ENCODE peak calls at places on chromosomes 3 and 15, in six cellular contexts. Q, I, R, K, L and W are unnamed samples.

GRCh38 chr15:67183443-67184169 is 70.9 kb downstream of the AAGAB start:
- DNase-seq in Q (no peak), I (no peak), R (no peak), K (no peak), L (no peak), W (no peak)

GRCh38 chr15:79067969-79068368 is 22.6 kb downstream of the RASGRF1 start:
- DNase-seq in Q (no peak), I (no peak), R (no peak), K (no peak), L (no peak), W (no peak)

GRCh38 chr3:197792019-197792647 is 1.1 kb downstream of the LRCH3 start:
- DNase-seq in Q (no peak), I (no peak), R (no peak), K (no peak), L (no peak), W (no peak)

GRCh38 chr3:169901453-169901852 is 9.9 kb upstream of the SAMD7 start:
- DNase-seq in Q (no peak), I (no peak), R (no peak), K (no peak), L (no peak), W (no peak)

GRCh38 chr15:39392469-39393047 is 188.3 kb upstream of the THBS1 start:
- DNase-seq in Q (no peak), I (no peak), R (no peak), K (no peak), L (no peak), W (no peak)

GRCh38 chr15:37695719-37696118 is 238.7 kb upstream of the TMCO5A start:
- DNase-seq in Q (no peak), I (no peak), R (no peak), K (no peak), L (no peak), W (no peak)

GRCh38 chr3:193507566-193507965 is 47.1 kb downstream of the ATP13A4 start:
- DNase-seq in Q (no peak), I (no peak), R (no peak), K (no peak), L (no peak), W (no peak)

GRCh38 chr3:133097214-133097613 is 59.0 kb downstream of the TMEM108 start:
- DNase-seq in Q (no peak), I (no peak), R (no peak), K (no peak), L (no peak), W (no peak)

GRCh38 chr3:42681361-42682038 is 3.8 kb upstream of the KLHL40 start:
- DNase-seq in Q (no peak), I (no peak), R (no peak), K (no peak), L (no peak), W (no peak)

GRCh38 chr15:95439812-95440380 is 890.6 kb upstream of the NR2F2 start:
- DNase-seq in Q (no peak), I (no peak), R (no peak), K (no peak), L (no peak), W (no peak)

GRCh38 chr15:51750942-51751686 is at the start of gene TMOD2:
- DNase-seq in Q (peak), I (no peak), R (peak), K (peak), L (peak), W (peak)

GRCh38 chr3:32290619-32291018 is 52.1 kb downstream of the CMTM8 start:
- DNase-seq in Q (no peak), I (no peak), R (no peak), K (no peak), L (no peak), W (no peak)

GRCh38 chr3:184591789-184592188 is 30.2 kb downstream of the EPHB3 start:
- DNase-seq in Q (no peak), I (no peak), R (no peak), K (no peak), L (no peak), W (no peak)

GRCh38 chr15:59367022-59367451 is 5.6 kb downstream of the MYO1E start:
- DNase-seq in Q (no peak), I (no peak), R (no peak), K (peak), L (no peak), W (no peak)

GRCh38 chr15:44535092-44535491 is 1.9 kb upstream of the EIF3J start:
- DNase-seq in Q (no peak), I (no peak), R (no peak), K (no peak), L (no peak), W (no peak)

GRCh38 chr15:44535509-44536297 is 1.2 kb upstream of the EIF3J start:
- DNase-seq in Q (no peak), I (no peak), R (peak), K (peak), L (no peak), W (no peak)

GRCh38 chr15:44536962-44537727 is at the start of gene EIF3J:
- DNase-seq in Q (peak), I (peak), R (peak), K (peak), L (peak), W (peak)

GRCh38 chr15:44537728-44538240 is 837 bp downstream of the EIF3J start:
- DNase-seq in Q (no peak), I (no peak), R (no peak), K (no peak), L (peak), W (no peak)

GRCh38 chr15:44536298-44536961 is 517 bp upstream of the EIF3J start:
- DNase-seq in Q (peak), I (peak), R (peak), K (no peak), L (no peak), W (peak)
- TF ChIP-seq CTCF in Q (peak), I (peak), R (no peak), K (peak), L (peak), W (no peak)

DNA sequence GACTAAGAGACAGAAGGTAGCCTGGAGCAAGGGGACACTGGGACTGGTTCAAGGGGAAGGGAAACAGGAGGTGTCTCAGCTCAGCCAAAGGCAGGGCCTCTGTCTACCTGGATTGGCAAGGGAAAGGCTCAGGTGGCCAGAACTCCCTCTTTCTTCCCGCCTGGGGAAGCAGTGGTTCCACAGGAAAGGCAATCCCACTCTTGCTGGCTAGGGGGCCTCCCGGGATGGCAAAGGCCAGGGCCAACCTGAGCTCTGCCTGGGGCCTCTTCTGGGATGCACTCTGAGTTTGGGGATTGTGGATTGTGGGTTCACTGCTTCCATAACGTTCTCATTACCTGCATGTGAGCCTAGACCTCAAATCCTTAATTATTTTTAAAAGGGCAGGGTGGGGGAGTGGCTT is 13.0 kb upstream of the PARP6 start:
- DNase-seq in Q (no peak), I (no peak), R (peak), K (no peak), L (no peak), W (no peak)
- TF ChIP-seq CTCF in Q (no peak), I (no peak), R (no peak), K (no peak), L (no peak), W (no peak)

GRCh38 chr3:126960604-126960995 is 22.3 kb upstream of the PLXNA1 start:
- DNase-seq in Q (no peak), I (no peak), R (no peak), K (peak), L (no peak), W (no peak)

GRCh38 chr3:126961191-126961790 is 21.6 kb upstream of the PLXNA1 start:
- DNase-seq in Q (no peak), I (no peak), R (no peak), K (peak), L (peak), W (no peak)

GRCh38 chr3:126958638-126959085 is 24.3 kb upstream of the PLXNA1 start:
- DNase-seq in Q (no peak), I (no peak), R (no peak), K (no peak), L (no peak), W (no peak)

GRCh38 chr3:126959144-126959920 is 23.6 kb upstream of the PLXNA1 start:
- DNase-seq in Q (no peak), I (no peak), R (no peak), K (no peak), L (no peak), W (no peak)

DNA sequence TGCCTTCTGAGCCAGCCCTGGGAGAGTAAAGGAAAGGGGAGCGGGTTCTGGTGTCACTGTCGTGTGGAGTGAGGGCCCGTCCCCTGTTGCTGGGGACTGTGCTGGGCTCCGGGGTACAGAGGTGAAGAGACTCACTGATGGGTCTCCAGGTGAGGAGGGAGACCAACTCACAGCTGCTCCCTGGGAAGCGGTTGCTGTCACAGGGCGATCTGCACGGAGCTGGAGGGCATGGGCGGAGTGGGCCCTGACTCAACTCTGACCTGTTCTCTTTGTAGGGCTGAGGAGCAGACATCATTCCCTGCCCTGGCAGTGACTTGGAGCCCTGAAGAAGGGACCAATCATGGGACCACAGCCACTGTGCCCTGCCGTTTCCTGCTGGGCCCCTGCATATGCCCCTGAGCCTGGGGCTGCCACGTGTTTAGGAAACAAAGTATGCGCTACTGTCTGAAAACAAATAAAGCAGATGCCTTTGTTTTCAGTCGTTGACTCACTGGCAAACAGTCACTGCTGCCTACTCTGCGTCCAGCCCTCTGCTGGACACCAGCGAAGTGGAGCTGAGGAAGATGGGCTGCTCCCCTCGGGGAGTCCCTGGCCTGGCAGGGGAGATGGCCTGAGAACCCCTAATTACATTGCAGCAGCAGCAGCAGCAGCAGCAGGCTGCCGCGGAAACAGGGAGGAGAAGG is 22.9 kb upstream of the PLXNA1 start:
- DNase-seq in Q (no peak), I (no peak), R (peak), K (no peak), L (no peak), W (no peak)
- TF ChIP-seq CTCF in Q (peak), I (peak), R (no peak), K (no peak), L (no peak), W (no peak)

DNA sequence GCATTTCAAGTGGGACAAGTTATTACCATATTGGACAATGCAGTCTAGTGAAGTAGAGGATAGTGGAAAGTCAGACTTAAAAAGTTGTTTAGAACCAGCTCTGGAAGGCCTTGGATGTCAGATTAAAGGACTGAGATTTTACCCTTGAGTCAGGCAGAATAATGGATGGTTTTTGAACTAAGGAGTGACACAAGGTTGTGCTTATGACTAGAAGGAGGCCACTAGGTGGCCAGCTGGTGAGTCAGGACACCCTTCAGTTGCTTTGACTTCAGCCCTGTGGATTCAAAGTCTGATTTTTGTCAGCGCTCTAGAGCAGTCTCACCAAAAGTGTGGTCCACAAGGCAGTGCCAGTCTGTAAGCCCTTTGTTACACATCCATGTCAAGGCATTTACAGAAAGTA is 3.8 kb upstream of the GABPB1 start:
- DNase-seq in Q (no peak), I (no peak), R (peak), K (peak), L (peak), W (no peak)
- TF ChIP-seq CTCF in Q (peak), I (peak), R (peak), K (peak), L (peak), W (peak)

DNA sequence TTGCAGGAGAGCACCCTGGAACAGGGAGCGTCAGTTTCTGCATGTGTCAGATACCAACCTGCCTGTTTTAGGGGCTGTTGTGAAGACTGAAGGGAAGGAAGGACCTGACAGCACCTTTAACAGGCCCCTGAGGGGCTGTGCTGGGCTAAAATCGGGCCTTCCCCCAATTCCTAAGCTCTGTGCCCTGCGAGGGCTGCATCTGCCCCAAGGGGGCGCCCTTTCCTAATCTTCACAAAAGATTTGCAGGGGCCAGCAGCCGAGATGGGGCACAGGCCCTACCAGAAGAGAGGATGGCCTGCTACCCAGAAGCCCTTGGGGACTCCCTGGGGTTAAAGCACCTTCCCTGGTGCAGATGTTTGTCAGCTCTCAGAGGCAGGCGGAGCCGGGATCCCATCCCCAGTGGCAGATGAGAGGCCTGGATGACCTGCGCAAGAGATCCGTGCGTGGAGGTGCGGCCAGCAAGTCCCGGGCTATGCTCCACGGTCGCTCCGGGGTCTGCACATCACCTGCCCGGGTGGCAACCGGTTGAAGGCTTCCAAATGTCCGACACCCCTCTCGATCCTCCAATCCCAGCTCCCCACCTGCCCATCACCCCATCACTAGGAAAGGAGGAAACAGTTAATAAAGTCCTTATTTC is 53.6 kb downstream of the RHCG start:
- DNase-seq in Q (peak), I (no peak), R (peak), K (peak), L (peak), W (peak)
- TF ChIP-seq CTCF in Q (peak), I (peak), R (peak), K (no peak), L (peak), W (peak)